ENCODE peak calls at places on chromosomes 3 and 15, in five cellular contexts. M is fibroblast of the aortic adventitia, X is nephron progenitor cell, E is foreskin fibroblast, I is NB4. S is an unnamed sample.

GRCh38 chr3:106759686-106760085 is 617.6 kb upstream of the CCDC54 start:
- DNase-seq in M (peak; percentile 28), X (no peak), E (peak; percentile 10), I (no peak), S (no peak)

GRCh38 chr3:179260949-179261765 is 10.2 kb upstream of the KCNMB3 start:
- DNase-seq in M (peak; percentile 54), X (peak; percentile 80), E (peak; percentile 63), I (peak; percentile 80), S (peak; percentile 89)

GRCh38 chr3:156826144-156826895 is at the start of gene LEKR1:
- DNase-seq in M (peak; percentile 90), X (peak; percentile 81), E (peak; percentile 86), I (peak; percentile 93), S (peak; percentile 86)

GRCh38 chr3:71862374-71863145 is 77.6 kb upstream of the PROK2 start:
- DNase-seq in M (peak; percentile 70), X (no peak), E (peak; percentile 17), I (no peak), S (no peak)

GRCh38 chr15:70289191-70289955 is 191.7 kb upstream of the TLE3 start:
- DNase-seq in M (peak; percentile 91), X (no peak), E (no peak), I (no peak), S (no peak)

GRCh38 chr15:92808611-92809063 is 91.5 kb upstream of the CHD2 start:
- DNase-seq in M (peak; percentile 77), X (no peak), E (no peak), I (peak; percentile 74), S (no peak)

GRCh38 chr3:8888296-8888915 is 74.9 kb downstream of the RAD18 start:
- DNase-seq in M (peak; percentile 47), X (no peak), E (peak; percentile 42), I (no peak), S (no peak)

GRCh38 chr3:183829466-183829865 is 4.1 kb upstream of the MAP6D1 start:
- DNase-seq in M (no peak), X (no peak), E (no peak), I (no peak), S (peak; percentile 49)

GRCh38 chr3:184894051-184894450 is 82.1 kb downstream of the VPS8 start:
- DNase-seq in M (no peak), X (no peak), E (no peak), I (no peak), S (no peak)

GRCh38 chr3:118986734-118987133 is 47.9 kb downstream of the IGSF11 start:
- DNase-seq in M (no peak), X (no peak), E (no peak), I (no peak), S (no peak)

GRCh38 chr15:71800190-71800589 is 10.2 kb upstream of the NR2E3 start:
- DNase-seq in M (no peak), X (no peak), E (no peak), I (no peak), S (no peak)

GRCh38 chr3:150384517-150385212 is 23.4 kb upstream of the TSC22D2 start:
- DNase-seq in M (no peak), X (peak; percentile 61), E (no peak), I (peak; percentile 82), S (no peak)

DNA sequence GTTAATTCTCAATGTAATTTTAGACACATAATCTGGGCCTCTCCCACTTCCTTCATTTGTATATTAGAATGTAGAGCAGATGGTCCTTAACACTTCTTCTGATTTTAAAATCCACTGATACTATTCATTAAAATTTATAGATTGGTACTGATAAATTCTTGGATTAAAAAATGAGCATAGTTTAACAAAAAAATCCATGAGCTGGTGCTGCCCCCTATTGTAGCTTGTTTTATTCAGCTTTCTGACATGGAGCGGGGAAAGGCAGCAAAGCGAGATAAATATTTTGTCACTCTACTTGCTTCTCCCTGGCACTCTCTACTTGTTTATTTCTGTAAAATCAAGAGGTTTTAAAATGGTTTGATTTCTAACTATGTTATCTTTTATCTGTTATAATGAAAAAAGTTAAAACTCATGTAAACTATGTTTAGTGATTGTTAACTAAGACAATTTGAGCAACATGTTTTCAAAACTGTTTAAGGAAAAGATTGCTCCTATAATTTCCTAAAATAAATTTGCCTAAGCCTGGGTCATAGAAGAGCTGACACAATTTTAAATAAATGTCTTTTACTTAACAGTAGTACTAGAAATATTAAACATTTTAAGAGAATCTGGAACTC is 26.5 kb upstream of the PLOD2 start:
- DNase-seq in M (peak; percentile 67), X (peak; percentile 10), E (peak; percentile 21), I (peak; percentile 9), S (no peak)
- TF ChIP-seq CTCF in M (peak; percentile 59), X (peak; percentile 55), E (peak; percentile 53), I (peak; percentile 23), S (peak; percentile 81)

GRCh38 chr15:65101891-65102708 is 12.9 kb downstream of the UBAP1L start:
- DNase-seq in M (no peak), X (no peak), E (no peak), I (no peak), S (no peak)
- TF ChIP-seq CTCF in M (no peak), X (no peak), E (no peak), I (no peak), S (no peak)

DNA sequence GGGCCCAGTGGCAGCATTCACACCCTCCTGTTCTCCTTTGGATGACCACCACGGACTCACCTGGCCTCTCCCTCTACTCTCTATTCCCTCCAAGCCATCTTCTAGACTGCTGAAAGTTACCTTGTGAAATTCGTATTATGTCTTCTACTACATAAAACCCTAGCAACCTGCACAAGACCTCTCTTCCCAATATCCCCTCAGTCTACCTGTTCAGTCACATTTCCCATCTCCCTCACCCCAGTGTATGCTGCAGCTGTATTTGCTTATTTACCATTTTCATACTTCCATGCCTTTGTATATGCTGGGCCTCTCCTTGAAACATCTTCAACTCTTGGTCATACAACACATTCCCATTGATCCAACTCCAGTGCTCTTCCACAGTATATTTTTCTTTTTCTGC is 35.3 kb downstream of the DET1 start:
- DNase-seq in M (no peak), X (no peak), E (no peak), I (no peak), S (no peak)
- TF ChIP-seq CTCF in M (no peak), X (no peak), E (no peak), I (no peak), S (no peak)

DNA sequence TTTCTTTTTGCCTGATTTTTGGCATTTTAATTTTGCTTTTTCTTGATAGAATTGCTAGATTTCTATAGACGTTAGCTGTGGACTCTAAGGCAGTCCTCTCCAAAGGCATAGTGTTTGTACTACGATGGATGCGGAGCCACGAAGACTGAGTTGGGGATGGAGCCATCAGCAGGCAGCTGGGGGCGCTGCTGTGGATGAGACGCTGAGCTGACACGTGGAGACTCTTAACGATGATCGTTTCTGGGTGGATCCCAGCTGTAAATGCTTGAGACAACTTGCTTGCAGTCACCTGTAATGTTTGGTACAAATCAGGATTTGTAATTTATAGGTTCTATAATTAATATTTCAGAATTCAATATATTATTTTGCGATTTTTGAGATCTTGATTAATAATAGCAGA is 13.3 kb upstream of the PPP1R2 start:
- DNase-seq in M (no peak), X (no peak), E (no peak), I (peak; percentile 50), S (no peak)
- TF ChIP-seq CTCF in M (peak; percentile 24), X (no peak), E (peak; percentile 14), I (peak; percentile 56), S (peak; percentile 33)